ENCODE peak calls at places on chromosomes 4 and X, in ten cellular contexts. R is psoas muscle, E is left ventricle myocardium inferior, I is uterus, O is gastrocnemius medialis, G is heart left ventricle, V is mesendoderm, T is spleen, Z is hepatocyte, W is ovary. D is an unnamed sample.

GRCh38 chr4:85548116-85548515 is 73.2 kb downstream of the ARHGAP24 start:
- DNase-seq in R (no peak), E (no peak), I (no peak), O (no peak), G (no peak), V (no peak), T (no peak), Z (no peak), W (no peak), D (no peak)

GRCh38 chr4:76703676-76704075 is 194.3 kb downstream of the SOWAHB start:
- DNase-seq in R (no peak), E (no peak), I (no peak), O (no peak), G (no peak), V (no peak), T (no peak), Z (no peak), W (no peak), D (no peak)

GRCh38 chr4:46506876-46507275 is 116.9 kb upstream of the GABRA2 start:
- DNase-seq in R (no peak), E (no peak), I (no peak), O (no peak), G (no peak), V (no peak), T (no peak), Z (no peak), W (no peak), D (no peak)

GRCh38 chr4:119746951-119747350 is 118.3 kb upstream of the PDE5A start:
- DNase-seq in R (no peak), E (no peak), I (no peak), O (no peak), G (peak; percentile 22), V (no peak), T (no peak), Z (no peak), W (no peak), D (no peak)

GRCh38 chrX:10433296-10433965 is 187.0 kb downstream of the MID1 start:
- DNase-seq in R (no peak), E (no peak), I (no peak), O (no peak), G (no peak), V (peak; percentile 32), T (no peak), Z (no peak), W (no peak), D (no peak)

GRCh38 chrX:100647095-100647494 is 3.1 kb downstream of the SRPX2 start:
- DNase-seq in R (peak; percentile 55), E (no peak), I (no peak), O (no peak), G (no peak), V (no peak), T (no peak), Z (peak; percentile 18), W (peak; percentile 26), D (no peak)

GRCh38 chr4:64533159-64533558 is 123.9 kb upstream of the TECRL start:
- DNase-seq in R (no peak), E (no peak), I (no peak), O (no peak), G (no peak), V (no peak), T (no peak), Z (no peak), W (no peak), D (no peak)

GRCh38 chr4:145503486-145504072 is 21.9 kb downstream of the SMAD1 start:
- DNase-seq in R (no peak), E (no peak), I (no peak), O (no peak), G (no peak), V (no peak), T (no peak), Z (no peak), W (no peak), D (no peak)

GRCh38 chrX:32894679-32895078 is 316.7 kb downstream of the DMD start:
- DNase-seq in R (no peak), E (no peak), I (no peak), O (peak; percentile 28), G (no peak), V (no peak), T (no peak), Z (no peak), W (no peak), D (no peak)

GRCh38 chr4:165874799-165875371 is 1.8 kb downstream of the TLL1 start:
- DNase-seq in R (peak; percentile 51), E (peak; percentile 19), I (peak; percentile 19), O (no peak), G (peak; percentile 29), V (peak; percentile 62), T (peak; percentile 70), Z (peak; percentile 70), W (no peak), D (peak; percentile 76)

GRCh38 chr4:6222761-6223292 is 22.5 kb upstream of the JAKMIP1 start:
- DNase-seq in R (no peak), E (no peak), I (no peak), O (no peak), G (no peak), V (peak; percentile 89), T (no peak), Z (no peak), W (no peak), D (no peak)

GRCh38 chr4:75122424-75123014 is 189.6 kb downstream of the PARM1 start:
- DNase-seq in R (no peak), E (no peak), I (no peak), O (no peak), G (no peak), V (no peak), T (no peak), Z (no peak), W (no peak), D (no peak)

DNA sequence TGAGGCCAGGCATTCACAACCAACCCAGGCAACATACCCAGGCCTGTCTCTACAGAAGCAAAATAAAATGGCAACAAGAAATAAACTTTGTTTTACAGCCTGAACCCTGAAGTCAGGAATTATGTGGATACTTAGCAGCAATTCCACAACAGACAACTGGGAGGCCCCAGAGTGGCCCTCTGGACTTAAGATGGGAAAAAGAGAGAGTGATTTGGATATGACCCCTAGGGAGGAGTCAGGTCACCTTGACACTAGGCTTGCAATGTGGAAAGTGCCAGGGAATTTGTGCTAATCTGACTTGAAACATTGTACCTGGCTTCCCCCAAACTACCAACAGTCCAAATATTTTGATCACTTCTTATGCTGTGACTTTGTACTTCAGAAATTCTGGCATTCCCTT is 193.1 kb downstream of the PARM1 start:
- DNase-seq in R (no peak), E (no peak), I (no peak), O (no peak), G (no peak), V (no peak), T (no peak), Z (no peak), W (no peak), D (no peak)
- H3K4me3 ChIP-seq in R (no peak overlapping the region), E (no peak overlapping the region), I (no peak overlapping the region), O (no peak overlapping the region), G (no peak overlapping the region), V (no peak overlapping the region), T (no peak overlapping the region), Z (no peak overlapping the region), W (no peak overlapping the region), D (no peak overlapping the region)

DNA sequence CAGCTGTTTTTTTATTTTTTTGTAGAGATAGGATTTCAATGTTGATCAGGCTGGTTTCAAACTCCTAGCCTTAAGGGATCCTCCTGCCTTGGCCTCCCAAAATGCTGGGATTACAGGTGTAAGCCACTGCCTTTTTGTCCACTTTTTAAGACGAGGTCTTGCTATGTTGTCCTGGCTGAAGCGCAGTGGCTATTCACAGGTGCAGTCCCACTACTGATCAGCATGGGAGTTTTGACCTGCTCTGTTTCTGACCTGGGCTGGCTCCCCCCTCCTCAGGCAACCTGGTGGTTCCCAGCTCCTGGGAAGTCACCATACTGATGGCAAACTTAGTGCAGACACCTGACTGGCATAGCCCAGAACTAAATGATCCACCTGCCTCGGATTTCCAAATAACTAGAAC is 2.3 kb upstream of the NSD2 start:
- DNase-seq in R (peak; percentile 16), E (no peak), I (no peak), O (no peak), G (no peak), V (no peak), T (no peak), Z (no peak), W (no peak), D (no peak)
- H3K27ac ChIP-seq in R (no peak overlapping the region), E (no peak overlapping the region), I (no peak overlapping the region), O (no peak overlapping the region), G (no peak overlapping the region), V (no peak overlapping the region), T (no peak overlapping the region), Z (peak overlapping the region; percentile 99), W (no peak overlapping the region), D (no peak overlapping the region)

DNA sequence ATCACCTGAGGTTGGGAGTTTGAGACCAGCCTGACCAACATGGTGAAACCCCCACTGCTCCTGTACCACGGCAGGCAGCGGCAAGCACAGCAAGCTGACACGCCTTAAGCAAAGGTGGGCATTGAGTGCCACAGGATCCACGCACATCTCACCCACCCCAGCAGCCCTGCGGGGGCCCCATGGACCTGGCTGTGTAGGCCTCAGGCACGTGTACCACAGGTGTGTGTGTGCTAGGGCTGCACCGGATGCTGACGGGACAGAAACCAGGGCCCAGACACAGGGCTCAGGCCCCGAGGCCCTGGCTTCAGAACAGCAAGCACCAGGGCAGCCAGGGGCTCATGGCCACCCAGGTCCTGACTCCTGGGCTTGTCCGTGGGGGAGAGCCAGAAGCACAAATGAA is 46.8 kb downstream of the GAK start:
- DNase-seq in R (no peak), E (no peak), I (no peak), O (no peak), G (no peak), V (no peak), T (no peak), Z (no peak), W (no peak), D (no peak)
- H3K36me3 ChIP-seq in R (peaks cover 2% of the 10 kb centered on the region), E (peaks cover 93% of the 10 kb centered on the region), I (no peaks in the 10 kb centered on the region), O (peaks cover 76% of the 10 kb centered on the region), G (peaks cover 35% of the 10 kb centered on the region), V (no peaks in the 10 kb centered on the region), T (peaks cover 6% of the 10 kb centered on the region), Z (no peaks in the 10 kb centered on the region), W (no peaks in the 10 kb centered on the region), D (no peaks in the 10 kb centered on the region)

DNA sequence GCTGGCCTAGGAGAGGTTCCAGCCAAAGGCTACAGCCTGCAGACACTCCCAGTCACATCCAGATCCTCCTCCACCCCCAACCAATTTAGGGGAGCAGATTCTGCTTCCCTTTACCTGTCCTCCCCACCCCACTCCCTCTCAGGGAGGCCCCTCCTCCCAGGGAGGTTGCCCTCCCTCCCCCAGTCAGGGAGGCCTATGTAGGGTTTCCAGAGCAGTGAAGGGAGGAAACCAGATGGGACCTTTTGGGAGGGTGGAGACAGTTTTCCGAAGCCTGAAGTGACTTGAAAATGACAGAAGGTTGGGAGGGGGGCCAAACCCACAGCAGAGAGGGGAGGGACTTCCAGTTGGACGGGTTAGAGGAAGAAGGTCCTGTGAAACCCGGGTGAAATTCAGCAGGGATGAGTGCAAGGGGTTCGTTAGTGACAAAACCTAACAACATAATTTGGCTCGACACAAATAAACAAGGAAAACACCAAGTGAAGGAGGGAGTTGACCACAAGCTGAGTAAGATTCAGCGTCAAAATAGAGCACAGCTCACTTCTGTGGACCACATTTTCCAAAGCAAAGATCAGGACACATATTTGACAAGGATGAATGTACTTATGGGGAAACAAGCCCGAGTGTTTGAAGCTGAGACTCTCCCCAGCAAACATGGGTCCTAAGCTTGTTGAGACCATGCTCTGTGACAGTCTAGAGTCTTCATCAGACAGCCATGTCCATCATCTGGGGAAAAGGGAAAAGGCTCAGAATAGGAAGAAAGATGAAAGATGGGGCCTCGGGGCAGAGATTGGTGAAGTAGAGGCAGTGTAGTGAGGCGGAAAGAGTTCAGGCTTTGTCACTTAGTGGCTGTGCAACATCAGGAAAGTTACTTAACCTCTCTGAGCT is 46.4 kb downstream of the PRPS1 start:
- DNase-seq in R (peak; percentile 82), E (peak; percentile 71), I (peak; percentile 88), O (peak; percentile 75), G (peak; percentile 74), V (no peak), T (peak; percentile 85), Z (peak; percentile 72), W (peak; percentile 38), D (peak; percentile 80)
- H3K4me3 ChIP-seq in R (no peak overlapping the region), E (peak overlapping the region; percentile 66), I (peak overlapping the region; percentile 63), O (peak overlapping the region; percentile 40), G (peak overlapping the region; percentile 2), V (no peak overlapping the region), T (peak overlapping the region; percentile 47), Z (no peak overlapping the region), W (peak overlapping the region; percentile 63), D (no peak overlapping the region)

D was measured in aorta.